ENCODE peak calls at places on chromosomes 4 and X, in six cellular contexts. X is effector CD4-positive, alpha-beta T cell; K is nucleus accumbens; D is AG04450; F is NCI-H1092; Q is DND-41. Y is an unnamed sample.

GRCh38 chr4:78032446-78032845 is 24.7 kb upstream of the FRAS1 start:
- DNase-seq in X (no peak), K (no peak), D (no peak), F (peak; percentile 91), Q (no peak), Y (no peak)

GRCh38 chr4:6236816-6237390 is 32.7 kb upstream of the WFS1 start:
- DNase-seq in X (no peak), K (no peak), D (no peak), F (no peak), Q (no peak), Y (no peak)

GRCh38 chr4:31071807-31072486 is 351.8 kb downstream of the PCDH7 start:
- DNase-seq in X (no peak), K (no peak), D (no peak), F (no peak), Q (no peak), Y (no peak)

GRCh38 chrX:9747644-9748043 is 18.0 kb downstream of the GPR143 start:
- DNase-seq in X (no peak), K (no peak), D (no peak), F (no peak), Q (no peak), Y (no peak)

GRCh38 chrX:71809886-71810285 is 46.7 kb downstream of the CXorf49B start:
- DNase-seq in X (no peak), K (no peak), D (no peak), F (no peak), Q (no peak), Y (no peak)

GRCh38 chrX:48649109-48649508 is 34.5 kb upstream of the WAS start:
- DNase-seq in X (no peak), K (no peak), D (no peak), F (no peak), Q (no peak), Y (no peak)

GRCh38 chr4:105088110-105088879 is 58.4 kb upstream of the TET2 start:
- DNase-seq in X (no peak), K (no peak), D (peak; percentile 94), F (no peak), Q (no peak), Y (peak; percentile 62)

GRCh38 chr4:184355111-184355604 is 119.2 kb downstream of the IRF2 start:
- DNase-seq in X (no peak), K (no peak), D (peak; percentile 54), F (no peak), Q (peak; percentile 53), Y (peak; percentile 100)

GRCh38 chr4:18075823-18076433 is 54.4 kb upstream of the LCORL start:
- DNase-seq in X (no peak), K (no peak), D (no peak), F (no peak), Q (peak; percentile 64), Y (peak; percentile 53)

GRCh38 chr4:40613456-40613855 is 16.2 kb downstream of the RBM47 start:
- DNase-seq in X (no peak), K (no peak), D (peak; percentile 16), F (no peak), Q (no peak), Y (no peak)

GRCh38 chrX:40933132-40934078 is 151.8 kb upstream of the USP9X start:
- DNase-seq in X (no peak), K (no peak), D (no peak), F (no peak), Q (peak; percentile 56), Y (peak; percentile 81)

GRCh38 chr4:100933628-100934027 is 413.7 kb downstream of the PPP3CA start:
- DNase-seq in X (no peak), K (no peak), D (no peak), F (no peak), Q (no peak), Y (no peak)

GRCh38 chr4:87529187-87529586 is at the start of gene SPARCL1:
- DNase-seq in X (no peak), K (no peak), D (no peak), F (no peak), Q (no peak), Y (no peak)

GRCh38 chr4:38641796-38642195 is 22.2 kb upstream of the KLF3 start:
- DNase-seq in X (no peak), K (no peak), D (no peak), F (no peak), Q (no peak), Y (no peak)

GRCh38 chr4:137641554-137641953 is 109.3 kb upstream of the PCDH18 start:
- DNase-seq in X (no peak), K (no peak), D (no peak), F (no peak), Q (no peak), Y (no peak)

GRCh38 chrX:149151805-149152757 is 353.0 kb downstream of the IDS start:
- DNase-seq in X (no peak), K (no peak), D (no peak), F (no peak), Q (no peak), Y (peak; percentile 19)

GRCh38 chr4:26178874-26179273 is 141.9 kb upstream of the RBPJ start:
- DNase-seq in X (no peak), K (no peak), D (no peak), F (no peak), Q (no peak), Y (no peak)

GRCh38 chr4:57114973-57115372 is 4.8 kb upstream of the IGFBP7 start:
- DNase-seq in X (no peak), K (no peak), D (no peak), F (no peak), Q (no peak), Y (no peak)

GRCh38 chr4:71151054-71151453 is 157.6 kb downstream of the DCK start:
- DNase-seq in X (no peak), K (no peak), D (no peak), F (no peak), Q (no peak), Y (no peak)

GRCh38 chrX:46587753-46588171 is 14.2 kb downstream of the CHST7 start:
- DNase-seq in X (no peak), K (no peak), D (no peak), F (no peak), Q (no peak), Y (no peak)

GRCh38 chr4:87011340-87012034 is 76.7 kb downstream of the AFF1 start:
- DNase-seq in X (no peak), K (no peak), D (no peak), F (no peak), Q (no peak), Y (peak; percentile 58)

Y was measured in MV-4-11.